ENCODE peak calls at places on chromosome 2, in five cellular contexts. C is stomach, X is AG08395, Q is right cardiac atrium, P is NCI-H1092 treated with DMSO at 0.1 percent for 48 hours. A is an unnamed sample.

GRCh38 chr2:145283131-145283530 is 763.2 kb upstream of the ZEB2 start:
- DNase-seq in Q (no peak), P (no peak), X (no peak), C (no peak), A (no peak)

GRCh38 chr2:202564226-202564625 is 70.5 kb upstream of the FAM117B start:
- DNase-seq in P (no peak), X (no peak), Q (no peak), C (no peak), A (no peak)

GRCh38 chr2:120995656-120996190 is 260.1 kb downstream of the GLI2 start:
- DNase-seq in Q (no peak), C (no peak), X (no peak), P (no peak), A (no peak)

GRCh38 chr2:44745460-44745859 is 196.0 kb upstream of the SIX3 start:
- DNase-seq in P (no peak), C (no peak), Q (no peak), X (no peak), A (no peak)

GRCh38 chr2:128273469-128274081 is 45.1 kb downstream of the HS6ST1 start:
- DNase-seq in Q (peak; percentile 9), C (no peak), P (no peak), X (no peak), A (no peak)

GRCh38 chr2:119111115-119111975 is 47.2 kb downstream of the C1QL2 start:
- DNase-seq in C (no peak), X (no peak), P (no peak), Q (no peak), A (no peak)

GRCh38 chr2:64644240-64645013 is 9.3 kb downstream of the SERTAD2 start:
- DNase-seq in C (peak; percentile 64), X (peak; percentile 72), Q (peak; percentile 85), P (no peak), A (no peak)

GRCh38 chr2:23689131-23689700 is 237.7 kb downstream of the ATAD2B start:
- DNase-seq in P (no peak), X (no peak), C (no peak), Q (no peak), A (no peak)

GRCh38 chr2:219687266-219687665 is 59.8 kb downstream of the SLC4A3 start:
- DNase-seq in X (no peak), P (no peak), C (no peak), Q (no peak), A (no peak)

GRCh38 chr2:20346565-20347127 is 4.0 kb downstream of the PUM2 start:
- DNase-seq in P (no peak), Q (no peak), X (no peak), C (no peak), A (no peak)

GRCh38 chr2:99695121-99695773 is 205.4 kb upstream of the REV1 start:
- DNase-seq in X (no peak), C (no peak), P (no peak), Q (no peak), A (no peak)